ENCODE peak calls at places on chromosomes 3 and 15, in four cellular contexts. One of them, this sample, is unnamed.

GRCh38 chr3:23941440-23941839 is 3.6 kb upstream of the NR1D2 start:
- DNase-seq in HepG2: no peak
- DNase-seq in GM12878: no peak
- DNase-seq in K562: no peak
- DNase-seq in this sample: no peak

GRCh38 chr3:29453278-29453961 is 172.5 kb downstream of the RBMS3 start:
- DNase-seq in HepG2: no peak
- DNase-seq in K562: no peak
- DNase-seq in GM12878: no peak
- DNase-seq in this sample: no peak

GRCh38 chr3:111732248-111732879 is 126.7 kb upstream of the PHLDB2 start:
- DNase-seq in GM12878: no peak
- DNase-seq in K562: no peak
- DNase-seq in HepG2: peak
- DNase-seq in this sample: no peak

GRCh38 chr3:147427796-147428195 is 18.6 kb downstream of the ZIC1 start:
- DNase-seq in HepG2: no peak
- DNase-seq in GM12878: no peak
- DNase-seq in K562: no peak
- DNase-seq in this sample: no peak

GRCh38 chr15:68019814-68020525 is 34.1 kb upstream of the PIAS1 start:
- DNase-seq in K562: no peak
- DNase-seq in GM12878: no peak
- DNase-seq in HepG2: no peak
- DNase-seq in this sample: no peak

GRCh38 chr15:40249477-40250303 is 10.8 kb downstream of the PAK6 start:
- DNase-seq in HepG2: no peak
- DNase-seq in K562: no peak
- DNase-seq in GM12878: no peak
- DNase-seq in this sample: no peak

GRCh38 chr3:197478746-197479668 is 76.8 kb downstream of the BDH1 start:
- DNase-seq in GM12878: no peak
- DNase-seq in HepG2: no peak
- DNase-seq in K562: no peak
- DNase-seq in this sample: no peak

GRCh38 chr15:57789225-57789624 is 82.7 kb downstream of the POLR2M start:
- DNase-seq in K562: no peak
- DNase-seq in HepG2: no peak
- DNase-seq in GM12878: no peak
- DNase-seq in this sample: no peak

GRCh38 chr3:10116138-10116460 is 624 bp downstream of the BRK1 start:
- DNase-seq in K562: peak
- DNase-seq in GM12878: no peak
- DNase-seq in HepG2: peak
- DNase-seq in this sample: no peak

GRCh38 chr15:28912422-28912821 is 26.6 kb downstream of the APBA2 start:
- DNase-seq in K562: peak
- DNase-seq in HepG2: no peak
- DNase-seq in GM12878: no peak
- DNase-seq in this sample: no peak

GRCh38 chr15:28979208-28979891 is 93.6 kb downstream of the APBA2 start:
- DNase-seq in GM12878: no peak
- DNase-seq in HepG2: no peak
- DNase-seq in K562: no peak
- DNase-seq in this sample: no peak

GRCh38 chr3:30720586-30721313 is 114.3 kb downstream of the TGFBR2 start:
- DNase-seq in HepG2: peak
- DNase-seq in GM12878: no peak
- DNase-seq in K562: no peak
- DNase-seq in this sample: no peak

GRCh38 chr3:39532777-39533176 is 65.3 kb downstream of the MOBP start:
- DNase-seq in HepG2: no peak
- DNase-seq in GM12878: no peak
- DNase-seq in K562: no peak
- DNase-seq in this sample: no peak

GRCh38 chr3:13888576-13888975 is 8.7 kb upstream of the WNT7A start:
- DNase-seq in K562: no peak
- DNase-seq in GM12878: no peak
- DNase-seq in HepG2: no peak
- DNase-seq in this sample: no peak

GRCh38 chr3:13892304-13892703 is 12.4 kb upstream of the WNT7A start:
- DNase-seq in GM12878: no peak
- DNase-seq in HepG2: no peak
- DNase-seq in K562: no peak
- DNase-seq in this sample: no peak

GRCh38 chr3:13891017-13891392 is 11.1 kb upstream of the WNT7A start:
- DNase-seq in K562: no peak
- DNase-seq in GM12878: no peak
- DNase-seq in HepG2: no peak
- DNase-seq in this sample: no peak

GRCh38 chr3:13891492-13892073 is 11.7 kb upstream of the WNT7A start:
- DNase-seq in HepG2: no peak
- DNase-seq in GM12878: no peak
- DNase-seq in K562: peak
- DNase-seq in this sample: peak

GRCh38 chr3:13890377-13891016 is 10.6 kb upstream of the WNT7A start:
- DNase-seq in GM12878: no peak
- DNase-seq in K562: peak
- DNase-seq in HepG2: no peak
- DNase-seq in this sample: no peak
- TF ChIP-seq SP1 in GM12878: no peak
- TF ChIP-seq SP1 in K562: no peak
- TF ChIP-seq SP1 in HepG2: no peak
- TF ChIP-seq SP1 in this sample: no peak

GRCh38 chr3:57128863-57129602 is 36.1 kb downstream of the IL17RD start:
- DNase-seq in HepG2: no peak
- DNase-seq in GM12878: no peak
- DNase-seq in K562: no peak
- DNase-seq in this sample: no peak
- TF ChIP-seq BHLHE40 in HepG2: no peak
- TF ChIP-seq BHLHE40 in GM12878: no peak
- TF ChIP-seq BHLHE40 in K562: no peak
- TF ChIP-seq BHLHE40 in this sample: no peak

GRCh38 chr3:139185482-139185881 is 140.8 kb upstream of the PRR23C start:
- DNase-seq in K562: no peak
- DNase-seq in GM12878: no peak
- DNase-seq in HepG2: no peak
- DNase-seq in this sample: no peak
- TF ChIP-seq SP1 in K562: no peak
- TF ChIP-seq SP1 in GM12878: no peak
- TF ChIP-seq SP1 in HepG2: no peak
- TF ChIP-seq SP1 in this sample: no peak

DNA sequence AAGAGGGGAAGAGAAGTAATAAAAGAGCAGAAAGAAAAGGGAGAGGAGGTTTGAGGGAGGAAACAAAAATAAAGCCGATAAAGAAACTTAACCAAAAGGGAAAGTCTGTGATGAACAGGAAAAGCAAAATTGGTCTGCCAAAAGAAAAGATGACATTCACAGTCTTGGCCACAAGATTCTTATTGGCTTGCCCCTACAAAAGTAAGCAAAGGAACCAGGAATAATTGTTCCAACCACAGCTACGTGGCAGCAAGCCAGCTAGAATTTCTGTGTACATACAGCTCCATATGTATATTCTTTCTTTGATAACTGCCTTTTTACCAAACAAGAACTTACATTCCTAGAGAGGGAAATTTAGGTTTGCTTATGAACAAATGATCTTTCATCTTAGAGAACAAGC is 79.6 kb downstream of the MLH1 start:
- DNase-seq in GM12878: no peak
- DNase-seq in K562: no peak
- DNase-seq in HepG2: no peak
- DNase-seq in this sample: no peak
- TF ChIP-seq BHLHE40 in GM12878: no peak
- TF ChIP-seq BHLHE40 in K562: no peak
- TF ChIP-seq BHLHE40 in HepG2: no peak
- TF ChIP-seq BHLHE40 in this sample: no peak

GRCh38 chr3:133042778-133043177 is 4.6 kb downstream of the TMEM108 start:
- DNase-seq in K562: no peak
- DNase-seq in GM12878: no peak
- DNase-seq in HepG2: no peak
- DNase-seq in this sample: no peak
- TF ChIP-seq SP1 in K562: no peak
- TF ChIP-seq SP1 in GM12878: no peak
- TF ChIP-seq SP1 in HepG2: no peak
- TF ChIP-seq SP1 in this sample: no peak

This sample was measured in HEK293T.